ENCODE peak calls at places on chromosomes 13 and 19, in five cellular contexts. P, U, F, A and I are unnamed samples.
A peak's percentile ranks its signal among the peaks of the same experiment; 100 is the strongest.

GRCh38 chr19:33472696-33473624 is 48.6 kb downstream of the PEPD start:
- DNase-seq in P (no peak), U (no peak), F (peak; percentile 37), A (no peak), I (peak; percentile 98)

GRCh38 chr13:41699759-41700158 is 242.4 kb downstream of the RGCC start:
- DNase-seq in P (no peak), U (no peak), F (no peak), A (no peak), I (no peak)

GRCh38 chr13:85632526-85633215 is 166.5 kb downstream of the SLITRK6 start:
- DNase-seq in P (no peak), U (no peak), F (no peak), A (no peak), I (no peak)

GRCh38 chr13:109654341-109655205 is 131.8 kb downstream of the IRS2 start:
- DNase-seq in P (no peak), U (no peak), F (no peak), A (peak; percentile 13), I (no peak)

GRCh38 chr13:24168980-24169379 is 8.5 kb downstream of the SPATA13 start:
- DNase-seq in P (no peak), U (no peak), F (no peak), A (no peak), I (peak; percentile 47)

GRCh38 chr13:40483601-40484000 is 182.8 kb downstream of the FOXO1 start:
- DNase-seq in P (no peak), U (no peak), F (no peak), A (no peak), I (no peak)

GRCh38 chr19:15623711-15624318 is 8.8 kb downstream of the CYP4F8 start:
- DNase-seq in P (no peak), U (no peak), F (no peak), A (no peak), I (no peak)

GRCh38 chr19:44752816-44753618 is 4.5 kb downstream of the BCL3 start:
- DNase-seq in P (peak; percentile 97), U (peak; percentile 72), F (peak; percentile 95), A (peak; percentile 92), I (peak; percentile 98)

GRCh38 chr19:32566246-32566830 is 14.7 kb upstream of the PDCD5 start:
- DNase-seq in P (no peak), U (no peak), F (no peak), A (no peak), I (no peak)

GRCh38 chr13:91722267-91722884 is 324.0 kb downstream of the GPC5 start:
- DNase-seq in P (no peak), U (no peak), F (no peak), A (no peak), I (peak; percentile 49)

GRCh38 chr19:55275851-55276719 is 3.8 kb downstream of the HSPBP1 start:
- DNase-seq in P (no peak), U (no peak), F (no peak), A (no peak), I (no peak)

GRCh38 chr19:3691726-3692125 is 8.5 kb downstream of the PIP5K1C start:
- DNase-seq in P (no peak), U (no peak), F (no peak), A (no peak), I (no peak)

GRCh38 chr13:73513751-73514150 is 454.9 kb downstream of the KLF5 start:
- DNase-seq in P (no peak), U (no peak), F (no peak), A (no peak), I (no peak)

GRCh38 chr13:85638815-85639393 is 160.3 kb downstream of the SLITRK6 start:
- DNase-seq in P (no peak), U (no peak), F (no peak), A (no peak), I (no peak)

GRCh38 chr13:110457361-110457760 is 104.2 kb downstream of the RAB20 start:
- DNase-seq in P (no peak), U (no peak), F (no peak), A (no peak), I (no peak)

GRCh38 chr13:99415851-99416331 is 85.4 kb upstream of the TM9SF2 start:
- DNase-seq in P (peak; percentile 45), U (no peak), F (no peak), A (no peak), I (no peak)

GRCh38 chr19:45526143-45526542 is 18.9 kb downstream of the VASP start:
- DNase-seq in P (no peak), U (no peak), F (peak; percentile 73), A (peak; percentile 71), I (peak; percentile 65)

GRCh38 chr19:29260477-29261317 is 47.7 kb upstream of the UQCRFS1 start:
- DNase-seq in P (no peak), U (no peak), F (no peak), A (peak; percentile 29), I (no peak)

DNA sequence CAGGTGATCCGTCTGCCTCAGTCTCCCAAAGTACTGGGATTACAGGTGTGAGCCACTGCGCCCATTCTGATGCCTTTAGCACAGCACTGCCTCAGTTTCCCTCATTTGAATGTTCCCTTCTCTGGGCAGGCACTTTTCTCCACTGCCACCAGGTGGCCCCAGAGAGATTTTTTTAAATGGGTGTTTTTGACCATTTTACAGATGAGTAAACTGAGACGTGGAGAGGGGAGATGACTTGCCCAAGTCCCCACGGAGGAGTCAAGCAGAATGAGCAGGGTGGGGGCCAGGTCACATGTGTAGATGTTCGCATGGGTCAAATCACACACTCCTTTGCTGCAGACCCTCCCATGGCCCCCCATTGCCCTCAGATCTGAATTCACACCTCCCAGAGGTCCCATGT is 3.2 kb upstream of the PDE4C start:
- DNase-seq in P (no peak), U (no peak), F (no peak), A (no peak), I (no peak)
- TF ChIP-seq CTCF in P (peak; percentile 26), U (peak; percentile 60), F (peak; percentile 46), A (peak; percentile 32), I (peak; percentile 48)

DNA sequence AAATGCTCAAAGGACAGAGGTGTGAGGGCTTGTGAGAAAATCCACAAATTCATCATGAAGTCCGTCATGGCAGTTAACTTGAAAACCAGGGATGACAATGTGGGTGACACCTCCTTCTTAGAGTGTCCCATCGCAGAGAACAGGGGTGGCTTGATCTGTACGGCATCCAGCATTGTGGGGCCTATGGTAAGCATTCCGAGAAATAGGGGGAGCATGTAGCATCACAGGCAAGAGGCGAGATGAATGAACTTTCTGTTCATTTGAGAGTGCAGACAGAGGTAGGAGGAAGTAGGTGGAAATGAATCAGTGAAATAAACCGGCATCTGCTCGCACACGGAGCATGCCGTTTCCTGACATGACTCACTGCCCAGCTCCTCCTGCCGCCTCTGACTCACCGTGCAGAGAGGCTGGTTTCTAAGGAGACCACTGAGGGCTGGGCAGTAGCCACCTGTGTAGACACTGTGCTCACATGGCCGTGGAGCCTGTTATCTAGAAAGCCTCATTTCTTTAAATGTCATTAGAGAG is 339.0 kb downstream of the RFC3 start:
- DNase-seq in P (no peak), U (peak; percentile 76), F (peak; percentile 81), A (peak; percentile 44), I (peak; percentile 96)
- H3K4me3 ChIP-seq in P (no peak overlapping the region), U (no peak overlapping the region), F (no peak overlapping the region), A (no peak overlapping the region), I (no peak overlapping the region)

GRCh38 chr19:56837892-56838679 is 2.4 kb downstream of the PEG3 start:
- DNase-seq in P (no peak), U (no peak), F (peak; percentile 60), A (peak; percentile 73), I (peak; percentile 4)
- TF ChIP-seq CTCF in P (no peak), U (peak; percentile 14), F (peak; percentile 35), A (peak; percentile 39), I (no peak)

DNA sequence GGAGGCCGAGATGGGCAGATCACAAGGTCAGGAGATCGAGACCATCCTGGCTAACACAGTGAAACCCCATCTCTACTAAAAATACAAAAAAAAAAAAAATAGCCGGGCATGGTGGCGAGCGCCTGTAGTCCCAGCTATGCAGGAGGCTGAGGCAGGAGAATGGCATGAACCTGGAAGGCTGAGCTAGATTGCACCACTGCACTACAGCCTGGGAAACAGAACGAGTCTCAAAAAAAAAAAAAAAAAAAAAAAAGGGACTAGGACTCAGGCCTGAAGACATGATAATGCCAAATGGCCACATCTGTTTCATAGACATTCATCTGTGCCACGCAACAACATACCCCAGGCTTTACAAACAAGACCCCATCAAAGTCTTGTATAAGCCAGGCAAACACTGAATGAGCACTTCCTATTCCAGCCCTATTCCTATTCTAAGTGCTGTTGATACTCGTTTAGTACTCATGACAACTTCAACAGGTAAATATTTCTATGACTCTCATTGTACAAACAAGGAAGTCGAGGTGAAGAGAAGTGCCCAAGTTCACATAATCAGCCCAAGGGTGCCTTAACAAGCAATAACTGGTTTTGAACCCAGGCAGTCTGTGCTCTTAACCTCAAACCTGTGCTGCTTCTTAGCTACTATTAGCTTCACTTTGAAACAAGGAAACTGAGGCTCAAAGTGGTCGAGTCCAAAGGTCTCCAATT is 1.7 kb downstream of the B9D2 start:
- DNase-seq in P (no peak), U (no peak), F (no peak), A (no peak), I (no peak)
- H3K4me3 ChIP-seq in P (no peak overlapping the region), U (no peak overlapping the region), F (no peak overlapping the region), A (no peak overlapping the region), I (no peak overlapping the region)